ENCODE peak calls at places on chromosomes 7 and 10, in nine cellular contexts. One of them, this sample, is unnamed.

GRCh38 chr7:19404912-19405329 is 259.7 kb upstream of the FERD3L start:
- DNase-seq in HepG2: no peak
- DNase-seq in SK-N-MC: peak
- DNase-seq in GM12878: no peak
- DNase-seq in cardiac muscle cell: peak
- DNase-seq in breast epithelium: no peak
- DNase-seq in PC-3: peak
- DNase-seq in SJSA1: peak
- DNase-seq in pancreas: no peak
- DNase-seq in this sample: no peak

GRCh38 chr10:97721871-97722780 is 8.6 kb downstream of the MARVELD1 start:
- DNase-seq in pancreas: peak
- DNase-seq in SK-N-MC: no peak
- DNase-seq in SJSA1: no peak
- DNase-seq in HepG2: no peak
- DNase-seq in PC-3: no peak
- DNase-seq in breast epithelium: no peak
- DNase-seq in cardiac muscle cell: no peak
- DNase-seq in GM12878: no peak
- DNase-seq in this sample: no peak

GRCh38 chr10:119441151-119441821 is 101.2 kb downstream of the RGS10 start:
- DNase-seq in SJSA1: no peak
- DNase-seq in HepG2: no peak
- DNase-seq in pancreas: no peak
- DNase-seq in breast epithelium: no peak
- DNase-seq in cardiac muscle cell: peak
- DNase-seq in PC-3: no peak
- DNase-seq in GM12878: no peak
- DNase-seq in SK-N-MC: no peak
- DNase-seq in this sample: no peak

GRCh38 chr7:66359656-66360211 is 154.6 kb downstream of the TPST1 start:
- DNase-seq in SJSA1: no peak
- DNase-seq in pancreas: no peak
- DNase-seq in SK-N-MC: no peak
- DNase-seq in HepG2: no peak
- DNase-seq in PC-3: no peak
- DNase-seq in cardiac muscle cell: peak
- DNase-seq in GM12878: no peak
- DNase-seq in breast epithelium: no peak
- DNase-seq in this sample: no peak

GRCh38 chr7:159064816-159065130 is 79.9 kb downstream of the VIPR2 start:
- DNase-seq in pancreas: no peak
- DNase-seq in breast epithelium: no peak
- DNase-seq in cardiac muscle cell: no peak
- DNase-seq in SJSA1: no peak
- DNase-seq in PC-3: no peak
- DNase-seq in SK-N-MC: no peak
- DNase-seq in GM12878: no peak
- DNase-seq in HepG2: no peak
- DNase-seq in this sample: no peak

GRCh38 chr7:115099906-115100305 is 178.0 kb downstream of the MDFIC start:
- DNase-seq in GM12878: no peak
- DNase-seq in SJSA1: peak
- DNase-seq in breast epithelium: no peak
- DNase-seq in cardiac muscle cell: peak
- DNase-seq in HepG2: peak
- DNase-seq in SK-N-MC: no peak
- DNase-seq in pancreas: no peak
- DNase-seq in PC-3: peak
- DNase-seq in this sample: peak

GRCh38 chr7:50497968-50498367 is 47.8 kb upstream of the FIGNL1 start:
- DNase-seq in breast epithelium: no peak
- DNase-seq in HepG2: no peak
- DNase-seq in SJSA1: no peak
- DNase-seq in cardiac muscle cell: peak
- DNase-seq in pancreas: no peak
- DNase-seq in GM12878: no peak
- DNase-seq in SK-N-MC: peak
- DNase-seq in PC-3: no peak
- DNase-seq in this sample: no peak

GRCh38 chr7:28808786-28809533 is 149.2 kb downstream of the TRIL start:
- DNase-seq in PC-3: peak
- DNase-seq in HepG2: no peak
- DNase-seq in SJSA1: no peak
- DNase-seq in SK-N-MC: no peak
- DNase-seq in breast epithelium: no peak
- DNase-seq in GM12878: no peak
- DNase-seq in cardiac muscle cell: peak
- DNase-seq in pancreas: no peak
- DNase-seq in this sample: no peak

GRCh38 chr7:157849726-157850125 is 512.9 kb downstream of the DNAJB6 start:
- DNase-seq in cardiac muscle cell: no peak
- DNase-seq in breast epithelium: no peak
- DNase-seq in SJSA1: no peak
- DNase-seq in SK-N-MC: no peak
- DNase-seq in PC-3: no peak
- DNase-seq in HepG2: no peak
- DNase-seq in pancreas: no peak
- DNase-seq in GM12878: no peak
- DNase-seq in this sample: no peak

GRCh38 chr7:133481676-133482075 is 228.8 kb downstream of the EXOC4 start:
- DNase-seq in SK-N-MC: no peak
- DNase-seq in cardiac muscle cell: peak
- DNase-seq in SJSA1: no peak
- DNase-seq in HepG2: no peak
- DNase-seq in GM12878: no peak
- DNase-seq in pancreas: no peak
- DNase-seq in PC-3: peak
- DNase-seq in breast epithelium: no peak
- DNase-seq in this sample: no peak

GRCh38 chr7:111727905-111728634 is 165.8 kb upstream of the IMMP2L start:
- DNase-seq in SJSA1: no peak
- DNase-seq in SK-N-MC: no peak
- DNase-seq in HepG2: no peak
- DNase-seq in cardiac muscle cell: no peak
- DNase-seq in pancreas: no peak
- DNase-seq in GM12878: no peak
- DNase-seq in breast epithelium: no peak
- DNase-seq in PC-3: no peak
- DNase-seq in this sample: no peak

DNA sequence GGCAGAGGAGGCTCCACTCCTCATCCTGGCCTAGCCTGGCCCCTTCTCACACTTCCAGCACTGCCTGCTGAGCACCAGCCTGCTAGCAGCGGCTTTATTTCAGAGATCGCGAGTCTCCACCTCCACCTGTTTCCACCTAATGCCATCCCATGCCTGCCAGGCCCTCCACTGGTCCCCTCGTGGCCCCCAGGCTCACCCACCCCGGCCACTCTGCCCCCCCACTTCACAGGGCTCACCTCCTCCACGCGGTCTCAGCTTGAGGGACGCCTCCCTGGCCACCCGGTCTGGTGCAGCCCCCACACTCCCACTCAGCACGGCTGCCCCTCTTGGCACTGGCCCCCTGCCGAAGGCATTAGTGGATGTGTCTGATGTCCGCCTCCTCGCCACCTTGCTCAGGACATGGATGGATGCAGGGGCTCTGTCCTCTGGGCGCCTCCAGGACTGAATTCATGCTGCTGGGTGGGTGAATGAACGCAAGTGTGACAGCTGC is 3.8 kb upstream of the NKX6-2 start:
- DNase-seq in HepG2: no peak
- DNase-seq in pancreas: no peak
- DNase-seq in breast epithelium: no peak
- DNase-seq in SK-N-MC: no peak
- DNase-seq in cardiac muscle cell: no peak
- DNase-seq in GM12878: no peak
- DNase-seq in PC-3: no peak
- DNase-seq in SJSA1: no peak
- DNase-seq in this sample: no peak
- H3K4me3 ChIP-seq in HepG2: no peak
- H3K4me3 ChIP-seq in pancreas: no peak
- H3K4me3 ChIP-seq in breast epithelium: no peak
- H3K4me3 ChIP-seq in SK-N-MC: no peak
- H3K4me3 ChIP-seq in cardiac muscle cell: no peak
- H3K4me3 ChIP-seq in GM12878: no peak
- H3K4me3 ChIP-seq in PC-3: no peak
- H3K4me3 ChIP-seq in SJSA1: no peak
- H3K4me3 ChIP-seq in this sample: no peak

DNA sequence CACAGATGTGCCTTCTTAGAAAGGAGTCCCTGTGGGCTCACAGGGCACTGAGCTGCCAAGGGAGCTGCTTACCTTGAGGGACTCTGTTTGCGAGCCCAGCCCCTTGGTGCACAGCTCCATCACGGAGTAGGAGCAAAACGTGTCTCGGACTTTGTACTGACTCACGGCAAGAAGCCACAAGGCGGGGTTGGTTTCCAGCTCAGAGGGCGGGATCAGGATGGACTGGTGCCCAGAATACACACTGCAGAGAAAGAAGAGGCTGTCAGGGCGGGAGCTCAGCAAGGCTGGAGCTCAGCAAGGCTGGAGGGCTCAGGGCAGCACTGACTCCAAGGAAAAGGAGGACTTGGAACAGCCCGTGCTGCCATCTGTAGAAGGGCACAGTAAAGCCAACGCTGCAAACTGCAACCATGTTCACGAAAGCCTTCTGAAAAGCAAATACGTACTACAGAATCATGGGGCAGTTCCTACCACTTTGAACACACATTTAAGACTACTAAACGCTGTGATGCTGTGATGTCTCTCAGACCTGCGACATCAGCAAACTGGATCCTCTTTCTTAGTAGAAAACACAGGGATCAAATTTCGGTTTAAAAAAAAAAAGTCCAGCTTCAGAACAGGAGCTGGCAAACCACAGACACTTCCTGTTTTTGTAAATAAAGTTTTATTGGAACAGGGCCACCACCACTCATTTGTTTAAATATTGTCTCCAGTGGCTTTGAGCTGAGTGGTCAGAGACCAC is 194.3 kb downstream of the ZMYND11 start:
- DNase-seq in PC-3: peak
- DNase-seq in pancreas: peak
- DNase-seq in SK-N-MC: no peak
- DNase-seq in cardiac muscle cell: peak
- DNase-seq in HepG2: peak
- DNase-seq in SJSA1: peak
- DNase-seq in GM12878: no peak
- DNase-seq in breast epithelium: peak
- DNase-seq in this sample: peak
- H3K4me3 ChIP-seq in PC-3: peak
- H3K4me3 ChIP-seq in pancreas: peak
- H3K4me3 ChIP-seq in SK-N-MC: peak
- H3K4me3 ChIP-seq in cardiac muscle cell: no peak
- H3K4me3 ChIP-seq in HepG2: peak
- H3K4me3 ChIP-seq in SJSA1: peak
- H3K4me3 ChIP-seq in GM12878: no peak
- H3K4me3 ChIP-seq in breast epithelium: no peak
- H3K4me3 ChIP-seq in this sample: peak

DNA sequence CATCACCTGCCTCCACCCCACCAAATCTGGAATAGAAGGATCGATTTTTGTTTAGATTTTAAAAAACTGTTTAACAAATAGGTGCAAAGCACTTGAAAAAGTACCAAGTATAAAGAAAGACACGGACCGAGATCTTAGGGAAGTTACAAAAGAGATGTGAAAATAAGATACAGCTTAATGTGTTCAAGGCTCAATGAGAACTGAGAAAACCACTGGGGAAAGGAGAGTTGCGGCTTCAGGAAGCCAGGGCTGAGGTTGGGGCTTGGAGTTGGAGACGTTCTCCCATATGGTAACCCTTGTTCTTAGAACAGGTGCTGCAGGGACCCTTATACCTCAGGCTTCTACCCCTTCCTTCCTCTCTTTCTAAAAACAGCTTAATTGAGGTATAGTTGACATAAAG is 140.2 kb downstream of the FANK1 start:
- DNase-seq in SJSA1: no peak
- DNase-seq in GM12878: no peak
- DNase-seq in cardiac muscle cell: no peak
- DNase-seq in pancreas: no peak
- DNase-seq in breast epithelium: no peak
- DNase-seq in SK-N-MC: no peak
- DNase-seq in PC-3: no peak
- DNase-seq in HepG2: no peak
- DNase-seq in this sample: no peak
- H3K4me3 ChIP-seq in SJSA1: no peak
- H3K4me3 ChIP-seq in GM12878: no peak
- H3K4me3 ChIP-seq in cardiac muscle cell: no peak
- H3K4me3 ChIP-seq in pancreas: no peak
- H3K4me3 ChIP-seq in breast epithelium: no peak
- H3K4me3 ChIP-seq in SK-N-MC: no peak
- H3K4me3 ChIP-seq in PC-3: no peak
- H3K4me3 ChIP-seq in HepG2: no peak
- H3K4me3 ChIP-seq in this sample: no peak

GRCh38 chr7:2688409-2689342 is 674 bp downstream of the AMZ1 start:
- DNase-seq in PC-3: no peak
- DNase-seq in HepG2: no peak
- DNase-seq in SJSA1: no peak
- DNase-seq in pancreas: no peak
- DNase-seq in SK-N-MC: no peak
- DNase-seq in GM12878: peak
- DNase-seq in breast epithelium: no peak
- DNase-seq in cardiac muscle cell: peak
- DNase-seq in this sample: no peak

GRCh38 chr7:2687881-2688318 is at the start of gene AMZ1:
- DNase-seq in breast epithelium: no peak
- DNase-seq in GM12878: no peak
- DNase-seq in SK-N-MC: no peak
- DNase-seq in SJSA1: no peak
- DNase-seq in cardiac muscle cell: no peak
- DNase-seq in pancreas: no peak
- DNase-seq in HepG2: no peak
- DNase-seq in PC-3: no peak
- DNase-seq in this sample: no peak

GRCh38 chr7:2689951-2690705 is 2.1 kb downstream of the AMZ1 start:
- DNase-seq in pancreas: no peak
- DNase-seq in cardiac muscle cell: peak
- DNase-seq in HepG2: no peak
- DNase-seq in GM12878: no peak
- DNase-seq in PC-3: no peak
- DNase-seq in breast epithelium: no peak
- DNase-seq in SK-N-MC: no peak
- DNase-seq in SJSA1: no peak
- DNase-seq in this sample: no peak

GRCh38 chr7:2691223-2691818 is 3.3 kb downstream of the AMZ1 start:
- DNase-seq in SJSA1: no peak
- DNase-seq in breast epithelium: no peak
- DNase-seq in cardiac muscle cell: no peak
- DNase-seq in PC-3: no peak
- DNase-seq in SK-N-MC: no peak
- DNase-seq in HepG2: no peak
- DNase-seq in GM12878: no peak
- DNase-seq in pancreas: no peak
- DNase-seq in this sample: no peak

DNA sequence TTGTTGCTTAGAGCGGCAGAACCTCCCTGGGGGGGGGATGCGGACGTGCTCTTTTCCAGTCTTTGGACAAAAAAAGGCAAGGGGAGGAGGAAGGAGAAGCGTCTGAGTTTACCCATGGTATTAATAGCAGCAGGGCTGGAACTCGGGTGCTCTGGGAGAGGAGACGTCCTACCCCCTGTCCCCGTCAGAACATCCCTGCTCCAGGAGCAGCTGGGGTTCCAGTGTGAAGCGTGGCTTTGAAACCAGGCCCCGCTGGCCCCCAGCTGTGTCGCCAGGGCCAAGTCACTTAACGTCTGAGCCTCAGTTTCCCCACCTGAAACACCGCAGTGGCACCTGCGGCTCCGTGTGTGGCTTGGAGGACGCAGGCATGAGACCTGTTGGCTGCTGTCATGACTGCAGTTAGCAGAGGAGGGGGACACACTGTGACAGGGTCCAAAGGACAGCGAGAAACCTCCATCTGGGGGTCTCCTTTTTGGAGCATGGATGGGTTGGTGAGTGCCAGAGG is 1.4 kb downstream of the AMZ1 start:
- DNase-seq in HepG2: no peak
- DNase-seq in cardiac muscle cell: no peak
- DNase-seq in GM12878: no peak
- DNase-seq in SJSA1: no peak
- DNase-seq in pancreas: no peak
- DNase-seq in PC-3: no peak
- DNase-seq in breast epithelium: no peak
- DNase-seq in SK-N-MC: no peak
- DNase-seq in this sample: no peak
- H3K4me3 ChIP-seq in HepG2: no peak
- H3K4me3 ChIP-seq in cardiac muscle cell: no peak
- H3K4me3 ChIP-seq in GM12878: peak
- H3K4me3 ChIP-seq in SJSA1: no peak
- H3K4me3 ChIP-seq in pancreas: no peak
- H3K4me3 ChIP-seq in PC-3: no peak
- H3K4me3 ChIP-seq in breast epithelium: no peak
- H3K4me3 ChIP-seq in SK-N-MC: no peak
- H3K4me3 ChIP-seq in this sample: no peak